ENCODE peak calls at places on chromosomes 11 and 22, in ten cellular contexts. W, E, R, O, A, L, G, J, Q and M are unnamed samples.

GRCh38 chr11:68413591-68413999 is 47.0 kb upstream of the PPP6R3 start:
- DNase-seq in W (no peak), E (no peak), R (no peak), O (no peak), A (peak), L (no peak), G (no peak), J (no peak), Q (no peak), M (no peak)

GRCh38 chr11:2097356-2097997 is 41.7 kb downstream of the IGF2 start:
- DNase-seq in W (no peak), E (no peak), R (no peak), O (peak), A (peak), L (no peak), G (no peak), J (no peak), Q (peak), M (peak)

GRCh38 chr11:102603576-102603975 is 21.6 kb downstream of the MMP20 start:
- DNase-seq in W (peak), E (no peak), R (no peak), O (no peak), A (no peak), L (no peak), G (no peak), J (no peak), Q (no peak), M (no peak)

GRCh38 chr22:29313126-29314071 is 2.1 kb downstream of the RASL10A start:
- DNase-seq in W (no peak), E (no peak), R (no peak), O (peak), A (peak), L (no peak), G (no peak), J (peak), Q (no peak), M (no peak)

GRCh38 chr11:116782728-116783127 is 5.1 kb downstream of the ZPR1 start:
- DNase-seq in W (no peak), E (no peak), R (no peak), O (no peak), A (no peak), L (no peak), G (no peak), J (no peak), Q (peak), M (no peak)

GRCh38 chr11:126391970-126392637 is 36.6 kb downstream of the ST3GAL4 start:
- DNase-seq in W (peak), E (no peak), R (no peak), O (peak), A (no peak), L (no peak), G (peak), J (no peak), Q (no peak), M (peak)

GRCh38 chr11:116173946-116174911 is 598.6 kb downstream of the BUD13 start:
- DNase-seq in W (no peak), E (no peak), R (no peak), O (no peak), A (no peak), L (no peak), G (no peak), J (no peak), Q (no peak), M (no peak)

GRCh38 chr22:19634576-19634975 is 79.7 kb upstream of the SEPTIN5 start:
- DNase-seq in W (no peak), E (no peak), R (no peak), O (peak), A (peak), L (no peak), G (no peak), J (peak), Q (no peak), M (no peak)

GRCh38 chr11:128685383-128686044 is 8.4 kb upstream of the FLI1 start:
- DNase-seq in W (no peak), E (no peak), R (no peak), O (no peak), A (no peak), L (no peak), G (no peak), J (no peak), Q (no peak), M (no peak)

GRCh38 chr11:63813563-63814382 is 517 bp downstream of the SPINDOC start:
- DNase-seq in W (peak), E (peak), R (peak), O (peak), A (peak), L (peak), G (peak), J (peak), Q (no peak), M (peak)

GRCh38 chr22:39535302-39535805 is 2.8 kb upstream of the RPS19BP1 start:
- DNase-seq in W (no peak), E (no peak), R (no peak), O (no peak), A (no peak), L (no peak), G (no peak), J (no peak), Q (no peak), M (no peak)

GRCh38 chr11:1219446-1219835 is 3.4 kb upstream of the MUC5B start:
- DNase-seq in W (no peak), E (no peak), R (no peak), O (peak), A (no peak), L (no peak), G (no peak), J (no peak), Q (no peak), M (no peak)

GRCh38 chr22:49948958-49949913 is 11.3 kb upstream of the PIM3 start:
- DNase-seq in W (no peak), E (no peak), R (no peak), O (no peak), A (peak), L (no peak), G (no peak), J (no peak), Q (no peak), M (no peak)

GRCh38 chr11:70810131-70810530 is 411.8 kb downstream of the CTTN start:
- DNase-seq in W (no peak), E (no peak), R (no peak), O (no peak), A (no peak), L (no peak), G (no peak), J (no peak), Q (no peak), M (no peak)

GRCh38 chr11:57432714-57433163 is 5.8 kb upstream of the SLC43A3 start:
- DNase-seq in W (no peak), E (no peak), R (no peak), O (no peak), A (no peak), L (no peak), G (peak), J (no peak), Q (peak), M (peak)

GRCh38 chr11:109150603-109151002 is 271.4 kb upstream of the C11orf87 start:
- DNase-seq in W (no peak), E (no peak), R (no peak), O (no peak), A (no peak), L (no peak), G (no peak), J (no peak), Q (no peak), M (no peak)

GRCh38 chr11:72314600-72315386 is 70.8 kb upstream of the PHOX2A start:
- DNase-seq in W (no peak), E (no peak), R (no peak), O (no peak), A (no peak), L (no peak), G (no peak), J (no peak), Q (no peak), M (no peak)